ENCODE peak calls at places on chromosomes 7 and 10, in seven cellular contexts. L, Q, U, H, I, K and N are unnamed samples.

GRCh38 chr7:12369700-12370099 is 34.0 kb downstream of the VWDE start:
- DNase-seq in L (no peak), Q (no peak), U (no peak), H (no peak), I (no peak), K (no peak), N (no peak)

GRCh38 chr7:66948480-66949109 is 27.6 kb downstream of the TMEM248 start:
- DNase-seq in L (no peak), Q (no peak), U (no peak), H (no peak), I (no peak), K (no peak), N (no peak)

GRCh38 chr7:42414028-42414427 is 177.0 kb upstream of the GLI3 start:
- DNase-seq in L (no peak), Q (peak), U (no peak), H (no peak), I (no peak), K (no peak), N (no peak)

GRCh38 chr7:135253851-135254815 is 20.5 kb downstream of the STRA8 start:
- DNase-seq in L (peak), Q (peak), U (peak), H (peak), I (peak), K (peak), N (no peak)

GRCh38 chr7:36085096-36085495 is 68.0 kb upstream of the EEPD1 start:
- DNase-seq in L (no peak), Q (no peak), U (no peak), H (no peak), I (no peak), K (no peak), N (no peak)

GRCh38 chr10:17733620-17734019 is 18.4 kb upstream of the TMEM236 start:
- DNase-seq in L (no peak), Q (no peak), U (no peak), H (no peak), I (no peak), K (no peak), N (no peak)

GRCh38 chr10:131928248-131929095 is 27.7 kb downstream of the PPP2R2D start:
- DNase-seq in L (no peak), Q (no peak), U (no peak), H (no peak), I (no peak), K (no peak), N (no peak)

GRCh38 chr10:101960879-101961395 is 95.0 kb downstream of the ARMH3 start:
- DNase-seq in L (no peak), Q (no peak), U (no peak), H (no peak), I (no peak), K (peak), N (no peak)

GRCh38 chr7:33716581-33717477 is 188.5 kb upstream of the BMPER start:
- DNase-seq in L (no peak), Q (peak), U (no peak), H (peak), I (no peak), K (peak), N (no peak)

GRCh38 chr7:763762-764161 is 36.7 kb upstream of the PRKAR1B start:
- DNase-seq in L (no peak), Q (no peak), U (no peak), H (no peak), I (no peak), K (no peak), N (no peak)

GRCh38 chr10:102596506-102596971 is 47.7 kb upstream of the TRIM8 start:
- DNase-seq in L (no peak), Q (peak), U (no peak), H (peak), I (no peak), K (peak), N (peak)

GRCh38 chr10:128316327-128316726 is 190.1 kb upstream of the MKI67 start:
- DNase-seq in L (no peak), Q (no peak), U (no peak), H (no peak), I (no peak), K (no peak), N (no peak)

GRCh38 chr7:142885311-142886230 is at the start of gene TRPV6:
- DNase-seq in L (no peak), Q (peak), U (peak), H (peak), I (no peak), K (peak), N (peak)

GRCh38 chr7:96118449-96119001 is 203.4 kb downstream of the SLC25A13 start:
- DNase-seq in L (no peak), Q (no peak), U (no peak), H (no peak), I (no peak), K (peak), N (no peak)

GRCh38 chr10:130740166-130740565 is 571.4 kb downstream of the TCERG1L start:
- DNase-seq in L (no peak), Q (no peak), U (no peak), H (no peak), I (no peak), K (no peak), N (no peak)

GRCh38 chr7:158424011-158424410 is 163.6 kb downstream of the PTPRN2 start:
- DNase-seq in L (no peak), Q (no peak), U (no peak), H (no peak), I (no peak), K (no peak), N (peak)

GRCh38 chr10:71075759-71076472 is 136.5 kb upstream of the UNC5B start:
- DNase-seq in L (no peak), Q (no peak), U (no peak), H (no peak), I (no peak), K (no peak), N (peak)

GRCh38 chr7:143477501-143478150 is at the start of gene TAS2R41:
- DNase-seq in L (no peak), Q (no peak), U (no peak), H (no peak), I (no peak), K (no peak), N (no peak)

GRCh38 chr7:76294344-76295024 is 8.0 kb upstream of the HSPB1 start:
- DNase-seq in L (peak), Q (peak), U (peak), H (peak), I (peak), K (peak), N (peak)

GRCh38 chr10:119567978-119568377 is 25.5 kb upstream of the RGS10 start:
- DNase-seq in L (no peak), Q (no peak), U (no peak), H (no peak), I (no peak), K (no peak), N (no peak)

GRCh38 chr10:26540601-26541000 is 102.5 kb downstream of the APBB1IP start:
- DNase-seq in L (no peak), Q (no peak), U (no peak), H (no peak), I (no peak), K (no peak), N (no peak)

GRCh38 chr10:76432274-76433012 is 1001.0 kb downstream of the LRMDA start:
- DNase-seq in L (no peak), Q (peak), U (peak), H (no peak), I (peak), K (peak), N (no peak)

GRCh38 chr10:79221110-79222051 is 125.9 kb upstream of the PPIF start:
- DNase-seq in L (peak), Q (no peak), U (peak), H (no peak), I (peak), K (peak), N (peak)

GRCh38 chr7:19268737-19269136 is 123.5 kb upstream of the FERD3L start:
- DNase-seq in L (no peak), Q (no peak), U (no peak), H (no peak), I (no peak), K (no peak), N (no peak)

GRCh38 chr10:99958287-99958686 is 51.5 kb downstream of the DNMBP start:
- DNase-seq in L (no peak), Q (no peak), U (no peak), H (no peak), I (no peak), K (no peak), N (no peak)

GRCh38 chr10:88187472-88187871 is 324.0 kb downstream of the PTEN start:
- DNase-seq in L (no peak), Q (no peak), U (no peak), H (no peak), I (no peak), K (no peak), N (no peak)

GRCh38 chr10:89837173-89838001 is 136.0 kb downstream of the KIF20B start:
- DNase-seq in L (peak), Q (peak), U (peak), H (no peak), I (peak), K (no peak), N (no peak)

GRCh38 chr10:103736763-103737162 is 118.6 kb downstream of the SH3PXD2A start:
- DNase-seq in L (no peak), Q (peak), U (peak), H (peak), I (no peak), K (no peak), N (peak)

GRCh38 chr10:112815238-112816032 is 134.6 kb upstream of the TCF7L2 start:
- DNase-seq in L (no peak), Q (peak), U (no peak), H (no peak), I (no peak), K (no peak), N (no peak)

GRCh38 chr7:106812027-106812643 is 52.9 kb upstream of the PIK3CG start:
- DNase-seq in L (peak), Q (no peak), U (peak), H (no peak), I (peak), K (no peak), N (no peak)

GRCh38 chr10:120632936-120633335 is 175.9 kb downstream of the PLPP4 start:
- DNase-seq in L (no peak), Q (no peak), U (no peak), H (no peak), I (no peak), K (no peak), N (peak)

GRCh38 chr7:98138679-98139078 is 32.0 kb downstream of the LMTK2 start:
- DNase-seq in L (no peak), Q (no peak), U (no peak), H (no peak), I (no peak), K (no peak), N (no peak)

GRCh38 chr7:98137826-98138151 is 31.1 kb downstream of the LMTK2 start:
- DNase-seq in L (no peak), Q (no peak), U (no peak), H (no peak), I (no peak), K (no peak), N (no peak)

GRCh38 chr7:98135984-98136383 is 29.3 kb downstream of the LMTK2 start:
- DNase-seq in L (no peak), Q (peak), U (no peak), H (no peak), I (no peak), K (no peak), N (no peak)

GRCh38 chr7:98136423-98136822 is 29.8 kb downstream of the LMTK2 start:
- DNase-seq in L (no peak), Q (no peak), U (no peak), H (no peak), I (no peak), K (no peak), N (no peak)

GRCh38 chr7:98137134-98137825 is 30.6 kb downstream of the LMTK2 start:
- DNase-seq in L (no peak), Q (no peak), U (no peak), H (no peak), I (no peak), K (no peak), N (no peak)
- TF ChIP-seq CTCF in L (no peak), Q (peak), U (no peak), H (no peak), I (no peak), K (no peak), N (no peak)

GRCh38 chr10:96721207-96721572 is 876 bp upstream of the PIK3AP1 start:
- DNase-seq in L (no peak), Q (no peak), U (no peak), H (no peak), I (no peak), K (no peak), N (peak)

GRCh38 chr10:96719205-96719604 is 1.1 kb downstream of the PIK3AP1 start:
- DNase-seq in L (no peak), Q (no peak), U (no peak), H (no peak), I (no peak), K (no peak), N (no peak)

GRCh38 chr10:96719850-96720421 is 378 bp downstream of the PIK3AP1 start:
- DNase-seq in L (no peak), Q (peak), U (peak), H (peak), I (peak), K (peak), N (peak)

GRCh38 chr10:96718304-96718990 is 1.9 kb downstream of the PIK3AP1 start:
- DNase-seq in L (no peak), Q (no peak), U (no peak), H (no peak), I (peak), K (no peak), N (no peak)

GRCh38 chr10:96720422-96721206 is at the start of gene PIK3AP1:
- DNase-seq in L (peak), Q (peak), U (peak), H (no peak), I (peak), K (peak), N (peak)
- H3K27ac ChIP-seq in L (peak), Q (no peak), U (no peak), H (peak), I (no peak), K (no peak), N (peak)

GRCh38 chr7:141369422-141369821 is 181.8 kb upstream of the AGK start:
- DNase-seq in L (no peak), Q (no peak), U (no peak), H (no peak), I (peak), K (no peak), N (no peak)
- TF ChIP-seq CTCF in L (no peak), Q (no peak), U (no peak), H (no peak), I (no peak), K (no peak), N (no peak)

DNA sequence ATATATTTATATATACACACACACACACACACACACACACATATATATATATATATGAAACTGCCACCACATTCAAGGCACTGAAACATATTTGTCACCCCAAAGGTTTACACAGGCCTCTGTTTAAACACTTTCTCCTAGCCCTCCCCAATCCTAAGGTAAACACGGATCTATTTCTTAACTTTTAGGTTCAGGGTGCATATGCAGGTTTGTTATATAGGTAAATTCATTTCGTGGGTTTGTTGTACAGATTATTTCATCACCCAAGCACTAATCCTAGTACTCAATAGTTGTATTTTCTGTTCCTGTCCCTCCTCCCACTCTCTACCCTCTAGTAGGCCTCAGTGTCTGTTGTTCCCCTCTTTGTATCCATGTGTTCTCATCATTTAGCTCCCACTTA is 305.0 kb downstream of the GPR37 start:
- DNase-seq in L (no peak), Q (peak), U (no peak), H (no peak), I (no peak), K (no peak), N (no peak)
- H3K27ac ChIP-seq in L (no peak), Q (no peak), U (no peak), H (no peak), I (no peak), K (no peak), N (no peak)

GRCh38 chr7:24788075-24788474 is 30.8 kb upstream of the GSDME start:
- DNase-seq in L (no peak), Q (no peak), U (no peak), H (no peak), I (no peak), K (no peak), N (no peak)
- TF ChIP-seq CTCF in L (no peak), Q (peak), U (peak), H (peak), I (no peak), K (peak), N (peak)

DNA sequence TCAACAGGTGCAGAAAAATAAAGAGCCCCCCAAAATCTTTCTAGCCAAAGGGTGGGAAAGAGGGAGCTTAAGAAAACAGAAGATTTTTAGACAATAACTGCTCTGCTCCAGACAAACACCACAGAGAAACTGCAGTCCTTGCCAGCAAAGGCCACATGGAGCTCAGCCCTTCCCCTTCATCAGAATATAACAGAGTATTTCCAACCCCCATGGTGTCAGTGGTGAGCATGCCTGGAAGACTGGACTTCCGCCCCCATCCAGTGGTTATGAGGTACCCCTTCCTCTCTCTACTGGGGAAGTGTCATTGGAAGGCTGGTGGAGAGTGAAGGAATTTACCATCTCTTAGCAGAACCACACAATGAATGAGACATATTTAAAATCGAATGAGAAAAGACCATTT is 1007.3 kb upstream of the CELF2 start:
- DNase-seq in L (no peak), Q (no peak), U (no peak), H (no peak), I (no peak), K (no peak), N (no peak)
- H3K27ac ChIP-seq in L (no peak), Q (no peak), U (no peak), H (no peak), I (no peak), K (no peak), N (no peak)

GRCh38 chr7:4738711-4739527 is 36.5 kb upstream of the AP5Z1 start:
- DNase-seq in L (no peak), Q (no peak), U (no peak), H (peak), I (peak), K (peak), N (no peak)

GRCh38 chr7:4742051-4742573 is 33.3 kb upstream of the AP5Z1 start:
- DNase-seq in L (no peak), Q (no peak), U (no peak), H (no peak), I (no peak), K (no peak), N (peak)

GRCh38 chr7:4740796-4741195 is 34.6 kb upstream of the AP5Z1 start:
- DNase-seq in L (no peak), Q (no peak), U (no peak), H (no peak), I (no peak), K (no peak), N (no peak)

GRCh38 chr7:4737300-4737699 is 38.1 kb upstream of the AP5Z1 start:
- DNase-seq in L (no peak), Q (no peak), U (no peak), H (no peak), I (no peak), K (no peak), N (no peak)

GRCh38 chr7:4739528-4739992 is 35.9 kb upstream of the AP5Z1 start:
- DNase-seq in L (no peak), Q (no peak), U (peak), H (no peak), I (peak), K (no peak), N (peak)
- TF ChIP-seq CTCF in L (no peak), Q (no peak), U (peak), H (no peak), I (peak), K (peak), N (no peak)

GRCh38 chr10:113982745-113983144 is 60.9 kb upstream of the ADRB1 start:
- DNase-seq in L (no peak), Q (peak), U (no peak), H (no peak), I (no peak), K (peak), N (no peak)
- H3K27ac ChIP-seq in L (no peak), Q (no peak), U (no peak), H (no peak), I (peak), K (no peak), N (no peak)

DNA sequence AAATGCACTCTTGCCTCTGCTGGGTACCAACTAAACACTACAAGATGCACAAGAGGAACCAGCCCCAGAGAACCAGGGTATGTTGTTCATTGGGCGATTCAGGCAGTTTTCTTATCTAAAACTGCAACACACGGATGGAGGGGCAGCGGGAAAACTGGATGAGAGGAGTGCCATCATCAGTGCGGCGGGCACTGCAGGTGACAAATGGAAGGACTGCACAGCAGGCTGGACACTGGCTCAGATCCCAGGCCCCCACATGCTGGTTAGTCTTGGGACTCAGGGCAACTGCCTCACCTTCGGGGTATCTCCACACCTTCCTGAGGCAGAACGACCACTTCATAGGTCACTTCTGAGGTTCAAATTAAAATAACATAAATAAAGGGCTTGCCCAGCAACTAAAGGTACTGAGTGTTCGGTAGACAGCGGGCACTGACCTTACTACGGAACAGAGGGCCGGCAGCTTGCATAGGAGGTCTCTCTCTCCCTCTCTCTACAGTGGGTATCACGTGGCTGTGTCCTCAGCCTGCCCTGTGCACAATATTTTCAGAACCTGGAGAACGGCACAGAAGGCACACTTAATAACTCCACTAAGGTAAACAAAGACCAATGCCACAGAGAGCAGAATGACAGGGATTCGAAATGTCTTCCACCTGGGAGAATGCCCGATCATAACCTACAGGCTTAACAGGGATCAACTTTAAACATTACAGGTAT is 72.1 kb downstream of the GRB10 start:
- DNase-seq in L (no peak), Q (no peak), U (no peak), H (no peak), I (no peak), K (no peak), N (no peak)
- TF ChIP-seq CTCF in L (no peak), Q (no peak), U (no peak), H (no peak), I (no peak), K (no peak), N (no peak)

GRCh38 chr7:154591544-154591943 is 411.4 kb downstream of the PAXIP1 start:
- DNase-seq in L (no peak), Q (no peak), U (peak), H (no peak), I (no peak), K (no peak), N (no peak)

GRCh38 chr7:154587812-154588211 is 415.1 kb downstream of the PAXIP1 start:
- DNase-seq in L (no peak), Q (no peak), U (no peak), H (no peak), I (no peak), K (no peak), N (no peak)

DNA sequence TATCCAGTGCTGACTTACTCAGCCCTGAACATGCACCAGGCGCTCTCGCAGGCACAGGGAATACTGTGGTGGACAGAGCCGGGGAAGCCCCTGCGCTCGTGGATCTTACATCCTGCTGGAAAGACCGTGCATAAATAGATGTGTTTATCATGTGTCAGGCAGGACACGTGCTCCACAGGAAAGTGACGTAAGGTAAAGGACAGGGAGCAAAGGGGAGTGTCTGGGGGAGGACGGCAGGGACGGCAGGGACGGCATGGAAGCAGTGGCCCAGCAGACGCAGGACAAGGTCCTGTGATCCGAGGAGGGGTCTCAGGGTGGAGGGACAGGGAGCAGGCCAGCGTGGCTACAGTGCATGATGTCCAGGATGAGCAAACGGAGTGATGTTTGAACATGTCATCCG is 410.5 kb downstream of the PAXIP1 start:
- DNase-seq in L (no peak), Q (no peak), U (peak), H (no peak), I (peak), K (no peak), N (no peak)
- H3K27ac ChIP-seq in L (no peak), Q (no peak), U (no peak), H (no peak), I (no peak), K (no peak), N (no peak)